ENCODE peak calls at places on chromosomes 3 and 15, in six cellular contexts. W is H9; T is PC-9; A is AG09309; K is activated CD4-positive, alpha-beta T cell treated with anti-CD3 and anti-CD28 coated beads, Interleukin-2, amount 50 U/mL, for 4 hours; M is SW480. N is an unnamed sample.

GRCh38 chr15:57605491-57605890 is 13.8 kb downstream of the MYZAP start:
- DNase-seq in W (no peak), T (no peak), A (no peak), K (no peak), M (no peak), N (no peak)

GRCh38 chr3:8482960-8483665 is 18.5 kb upstream of the LMCD1 start:
- DNase-seq in W (no peak), T (no peak), A (peak), K (no peak), M (no peak), N (no peak)

GRCh38 chr3:125163739-125164601 is 48.6 kb downstream of the SLC12A8 start:
- DNase-seq in W (peak), T (peak), A (no peak), K (no peak), M (no peak), N (peak)

GRCh38 chr3:39917060-39917773 is 107.8 kb downstream of the MYRIP start:
- DNase-seq in W (no peak), T (no peak), A (no peak), K (no peak), M (no peak), N (no peak)

GRCh38 chr3:9229886-9230285 is 19.6 kb downstream of the SRGAP3 start:
- DNase-seq in W (no peak), T (no peak), A (no peak), K (no peak), M (no peak), N (no peak)

GRCh38 chr15:66841953-66842681 is 140.1 kb downstream of the SMAD6 start:
- DNase-seq in W (no peak), T (peak), A (peak), K (peak), M (peak), N (no peak)

GRCh38 chr15:60370105-60370803 is 27.5 kb downstream of the ANXA2 start:
- DNase-seq in W (no peak), T (no peak), A (no peak), K (no peak), M (no peak), N (no peak)

GRCh38 chr3:24482306-24482705 is 12.3 kb downstream of the THRB start:
- DNase-seq in W (no peak), T (no peak), A (no peak), K (no peak), M (no peak), N (no peak)

GRCh38 chr3:127889461-127889863 is 25.6 kb upstream of the KBTBD12 start:
- DNase-seq in W (no peak), T (no peak), A (peak), K (no peak), M (no peak), N (no peak)

N was measured in NCI-H1048.